ENCODE peak calls at places on chromosomes 3 and 15, in five cellular contexts. One of them, this sample, is unnamed.

GRCh38 chr3:47024932-47025331 is 45.5 kb downstream of the NBEAL2 start:
- DNase-seq in transverse colon: no peak
- DNase-seq in ovary: no peak
- DNase-seq in HCT116: no peak
- DNase-seq in tibial nerve: no peak
- DNase-seq in this sample: no peak

GRCh38 chr3:31066999-31067398 is 172.5 kb upstream of the GADL1 start:
- DNase-seq in transverse colon: no peak
- DNase-seq in ovary: no peak
- DNase-seq in tibial nerve: no peak
- DNase-seq in HCT116: no peak
- DNase-seq in this sample: peak

GRCh38 chr15:85646538-85647091 is 148.1 kb downstream of the KLHL25 start:
- DNase-seq in HCT116: no peak
- DNase-seq in tibial nerve: no peak
- DNase-seq in ovary: no peak
- DNase-seq in transverse colon: no peak
- DNase-seq in this sample: peak

GRCh38 chr3:38960953-38961622 is 90.7 kb downstream of the SCN11A start:
- DNase-seq in tibial nerve: no peak
- DNase-seq in transverse colon: peak
- DNase-seq in HCT116: peak
- DNase-seq in ovary: peak
- DNase-seq in this sample: peak

GRCh38 chr3:32419766-32420137 is 28.1 kb downstream of the CMTM7 start:
- DNase-seq in transverse colon: no peak
- DNase-seq in HCT116: no peak
- DNase-seq in ovary: no peak
- DNase-seq in tibial nerve: no peak
- DNase-seq in this sample: no peak

GRCh38 chr3:96712792-96713191 is 101.6 kb upstream of the EPHA6 start:
- DNase-seq in transverse colon: no peak
- DNase-seq in HCT116: no peak
- DNase-seq in ovary: no peak
- DNase-seq in tibial nerve: no peak
- DNase-seq in this sample: no peak

GRCh38 chr3:17070560-17070959 is 185.8 kb downstream of the PLCL2 start:
- DNase-seq in ovary: peak
- DNase-seq in HCT116: no peak
- DNase-seq in transverse colon: peak
- DNase-seq in tibial nerve: no peak
- DNase-seq in this sample: peak

GRCh38 chr15:67024322-67024997 is 40.9 kb upstream of the SMAD3 start:
- DNase-seq in tibial nerve: peak
- DNase-seq in HCT116: peak
- DNase-seq in ovary: peak
- DNase-seq in transverse colon: peak
- DNase-seq in this sample: peak

GRCh38 chr3:62374375-62374876 is 1.1 kb upstream of the FEZF2 start:
- DNase-seq in HCT116: no peak
- DNase-seq in ovary: no peak
- DNase-seq in tibial nerve: no peak
- DNase-seq in transverse colon: no peak
- DNase-seq in this sample: no peak

GRCh38 chr3:191499307-191500125 is 38.6 kb downstream of the PYDC2 start:
- DNase-seq in transverse colon: peak
- DNase-seq in tibial nerve: no peak
- DNase-seq in ovary: peak
- DNase-seq in HCT116: no peak
- DNase-seq in this sample: peak

GRCh38 chr15:68982002-68982401 is 32.5 kb upstream of the NOX5 start:
- DNase-seq in tibial nerve: no peak
- DNase-seq in transverse colon: no peak
- DNase-seq in ovary: no peak
- DNase-seq in HCT116: no peak
- DNase-seq in this sample: no peak

GRCh38 chr15:66706225-66706732 is 4.2 kb downstream of the SMAD6 start:
- DNase-seq in HCT116: no peak
- DNase-seq in ovary: peak
- DNase-seq in transverse colon: no peak
- DNase-seq in tibial nerve: no peak
- DNase-seq in this sample: no peak

GRCh38 chr15:22869856-22870255 is 31.4 kb downstream of the NIPA2 start:
- DNase-seq in ovary: no peak
- DNase-seq in HCT116: no peak
- DNase-seq in tibial nerve: no peak
- DNase-seq in transverse colon: no peak
- DNase-seq in this sample: no peak

GRCh38 chr15:69862540-69862939 is 235.2 kb downstream of the TLE3 start:
- DNase-seq in HCT116: no peak
- DNase-seq in tibial nerve: no peak
- DNase-seq in ovary: no peak
- DNase-seq in transverse colon: no peak
- DNase-seq in this sample: no peak

GRCh38 chr15:47691896-47692295 is 25.4 kb upstream of the SEMA6D start:
- DNase-seq in HCT116: no peak
- DNase-seq in tibial nerve: no peak
- DNase-seq in ovary: no peak
- DNase-seq in transverse colon: no peak
- DNase-seq in this sample: no peak

GRCh38 chr3:117011687-117012250 is 302.2 kb downstream of the TUSC7 start:
- DNase-seq in HCT116: no peak
- DNase-seq in transverse colon: no peak
- DNase-seq in ovary: no peak
- DNase-seq in tibial nerve: no peak
- DNase-seq in this sample: no peak

GRCh38 chr15:46502668-46503067 is 867.8 kb downstream of the SQOR start:
- DNase-seq in tibial nerve: no peak
- DNase-seq in HCT116: no peak
- DNase-seq in ovary: no peak
- DNase-seq in transverse colon: no peak
- DNase-seq in this sample: no peak

GRCh38 chr15:94075349-94075748 is 156.0 kb upstream of the MCTP2 start:
- DNase-seq in transverse colon: peak
- DNase-seq in tibial nerve: peak
- DNase-seq in HCT116: no peak
- DNase-seq in ovary: peak
- DNase-seq in this sample: no peak

GRCh38 chr3:9100132-9100894 is 137.0 kb upstream of the RAD18 start:
- DNase-seq in tibial nerve: no peak
- DNase-seq in transverse colon: no peak
- DNase-seq in HCT116: no peak
- DNase-seq in ovary: no peak
- DNase-seq in this sample: no peak

GRCh38 chr3:150146891-150147761 is 176.4 kb upstream of the PFN2 start:
- DNase-seq in transverse colon: peak
- DNase-seq in ovary: peak
- DNase-seq in HCT116: no peak
- DNase-seq in tibial nerve: no peak
- DNase-seq in this sample: peak

GRCh38 chr3:42043116-42043796 is 47.9 kb upstream of the TRAK1 start:
- DNase-seq in ovary: no peak
- DNase-seq in transverse colon: no peak
- DNase-seq in HCT116: no peak
- DNase-seq in tibial nerve: no peak
- DNase-seq in this sample: no peak

GRCh38 chr3:39166134-39166710 is 12.8 kb upstream of the CSRNP1 start:
- DNase-seq in tibial nerve: no peak
- DNase-seq in HCT116: no peak
- DNase-seq in transverse colon: no peak
- DNase-seq in ovary: no peak
- DNase-seq in this sample: peak

GRCh38 chr3:171183042-171183441 is 156.5 kb upstream of the SLC2A2 start:
- DNase-seq in tibial nerve: no peak
- DNase-seq in HCT116: no peak
- DNase-seq in ovary: no peak
- DNase-seq in transverse colon: no peak
- DNase-seq in this sample: no peak

DNA sequence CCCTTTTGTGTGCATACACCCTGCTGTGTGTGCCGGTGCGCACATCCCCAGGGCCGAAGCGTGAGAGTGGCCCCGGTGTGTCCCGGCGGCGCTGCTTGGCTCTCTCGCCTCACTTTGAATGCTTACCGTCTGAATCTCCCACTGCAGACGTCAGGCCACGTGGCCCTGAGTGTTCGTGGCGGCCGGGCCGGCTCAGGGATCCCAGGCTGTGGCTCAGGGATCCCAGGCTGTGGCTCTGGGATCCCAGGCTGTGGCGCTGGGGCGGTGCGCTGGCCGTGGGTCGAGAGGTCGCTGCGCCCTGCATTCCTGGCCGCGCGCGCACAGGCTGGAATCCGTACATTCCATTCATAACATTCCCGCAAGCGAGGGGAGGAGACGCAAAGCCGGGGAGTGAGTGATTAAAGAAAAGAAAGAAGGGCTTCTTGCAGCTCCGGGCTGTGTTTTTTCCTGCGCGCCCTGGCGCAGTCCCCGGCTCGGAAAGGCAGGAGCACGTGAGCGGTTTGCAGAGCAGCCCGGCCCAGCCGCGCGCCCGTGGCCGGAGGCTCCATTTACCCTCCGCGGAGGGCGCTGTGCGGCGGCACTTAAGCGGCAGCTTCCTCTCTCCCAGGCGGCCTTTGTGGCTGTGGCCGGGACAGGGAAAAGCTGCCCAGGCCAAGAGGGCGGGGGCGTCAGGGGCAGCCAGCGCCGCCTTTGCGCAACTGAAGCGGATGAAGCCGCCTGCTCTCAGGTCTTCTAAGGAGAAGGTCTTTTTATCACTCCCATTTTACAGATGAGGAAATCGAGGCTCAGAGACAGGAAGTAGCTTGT is 87.0 kb upstream of the ALDH1L1 start:
- DNase-seq in HCT116: peak
- DNase-seq in ovary: peak
- DNase-seq in tibial nerve: peak
- DNase-seq in transverse colon: peak
- DNase-seq in this sample: peak
- TF ChIP-seq POLR2A in HCT116: peak
- TF ChIP-seq POLR2A in ovary: peak
- TF ChIP-seq POLR2A in tibial nerve: no peak
- TF ChIP-seq POLR2A in transverse colon: no peak
- TF ChIP-seq POLR2A in this sample: no peak

GRCh38 chr3:196193738-196194541 is 17.3 kb downstream of the ZDHHC19 start:
- DNase-seq in HCT116: no peak
- DNase-seq in transverse colon: peak
- DNase-seq in tibial nerve: no peak
- DNase-seq in ovary: peak
- DNase-seq in this sample: no peak
- TF ChIP-seq POLR2A in HCT116: no peak
- TF ChIP-seq POLR2A in transverse colon: peak
- TF ChIP-seq POLR2A in tibial nerve: no peak
- TF ChIP-seq POLR2A in ovary: no peak
- TF ChIP-seq POLR2A in this sample: no peak

GRCh38 chr3:158108596-158108995 is 1.3 kb upstream of the RSRC1 start:
- DNase-seq in ovary: no peak
- DNase-seq in tibial nerve: no peak
- DNase-seq in HCT116: no peak
- DNase-seq in transverse colon: no peak
- DNase-seq in this sample: no peak

GRCh38 chr3:158109295-158109803 is 540 bp upstream of the RSRC1 start:
- DNase-seq in transverse colon: no peak
- DNase-seq in ovary: no peak
- DNase-seq in HCT116: no peak
- DNase-seq in tibial nerve: no peak
- DNase-seq in this sample: no peak

GRCh38 chr3:158110658-158111018 is 749 bp downstream of the RSRC1 start:
- DNase-seq in HCT116: no peak
- DNase-seq in tibial nerve: no peak
- DNase-seq in ovary: no peak
- DNase-seq in transverse colon: no peak
- DNase-seq in this sample: no peak

GRCh38 chr3:158111861-158112260 is 2.0 kb downstream of the RSRC1 start:
- DNase-seq in ovary: no peak
- DNase-seq in transverse colon: no peak
- DNase-seq in HCT116: no peak
- DNase-seq in tibial nerve: no peak
- DNase-seq in this sample: no peak

DNA sequence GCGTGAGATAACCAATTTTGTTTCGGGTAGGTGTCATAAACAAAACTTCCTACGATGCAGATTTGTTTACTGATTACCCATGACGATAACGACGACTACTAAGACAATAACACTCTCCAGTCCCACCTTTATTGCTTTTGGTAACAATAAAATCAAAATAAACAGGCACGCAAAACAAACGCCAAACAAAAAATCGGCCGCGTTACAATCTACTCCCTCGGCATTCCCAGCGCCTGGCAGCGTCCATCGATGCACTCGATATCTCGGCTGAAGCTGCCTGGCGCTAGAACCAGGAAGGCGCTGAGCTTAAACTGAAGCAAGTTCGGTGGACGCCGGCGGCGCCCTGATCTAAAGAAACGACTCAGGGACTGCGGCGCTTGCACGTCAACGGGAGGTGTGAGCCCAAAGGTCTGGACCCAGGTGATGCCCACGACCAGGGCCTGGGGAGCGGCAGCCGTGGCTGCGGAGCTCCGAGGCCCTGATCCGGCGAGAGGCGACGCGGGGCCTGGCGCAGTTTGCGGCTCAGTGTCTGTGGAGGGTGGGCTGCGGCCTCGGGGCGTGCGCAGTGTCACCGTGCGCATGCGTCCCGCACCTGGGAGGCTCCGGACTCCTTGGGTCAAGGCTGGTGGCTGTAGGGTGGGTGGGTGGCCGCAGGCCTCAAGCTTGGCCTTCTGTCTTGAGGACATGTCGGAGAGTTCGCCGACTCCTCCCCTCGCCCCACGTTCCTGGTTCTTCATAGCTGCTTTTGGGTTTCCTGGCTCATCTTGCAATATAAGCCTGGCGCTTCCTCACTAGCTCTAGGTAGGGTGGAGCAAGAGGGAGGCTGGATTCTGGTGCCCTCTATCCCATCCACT is at the start of gene RSRC1:
- DNase-seq in HCT116: peak
- DNase-seq in ovary: peak
- DNase-seq in tibial nerve: peak
- DNase-seq in transverse colon: peak
- DNase-seq in this sample: peak
- TF ChIP-seq POLR2A in HCT116: peak
- TF ChIP-seq POLR2A in ovary: no peak
- TF ChIP-seq POLR2A in tibial nerve: no peak
- TF ChIP-seq POLR2A in transverse colon: peak
- TF ChIP-seq POLR2A in this sample: peak

DNA sequence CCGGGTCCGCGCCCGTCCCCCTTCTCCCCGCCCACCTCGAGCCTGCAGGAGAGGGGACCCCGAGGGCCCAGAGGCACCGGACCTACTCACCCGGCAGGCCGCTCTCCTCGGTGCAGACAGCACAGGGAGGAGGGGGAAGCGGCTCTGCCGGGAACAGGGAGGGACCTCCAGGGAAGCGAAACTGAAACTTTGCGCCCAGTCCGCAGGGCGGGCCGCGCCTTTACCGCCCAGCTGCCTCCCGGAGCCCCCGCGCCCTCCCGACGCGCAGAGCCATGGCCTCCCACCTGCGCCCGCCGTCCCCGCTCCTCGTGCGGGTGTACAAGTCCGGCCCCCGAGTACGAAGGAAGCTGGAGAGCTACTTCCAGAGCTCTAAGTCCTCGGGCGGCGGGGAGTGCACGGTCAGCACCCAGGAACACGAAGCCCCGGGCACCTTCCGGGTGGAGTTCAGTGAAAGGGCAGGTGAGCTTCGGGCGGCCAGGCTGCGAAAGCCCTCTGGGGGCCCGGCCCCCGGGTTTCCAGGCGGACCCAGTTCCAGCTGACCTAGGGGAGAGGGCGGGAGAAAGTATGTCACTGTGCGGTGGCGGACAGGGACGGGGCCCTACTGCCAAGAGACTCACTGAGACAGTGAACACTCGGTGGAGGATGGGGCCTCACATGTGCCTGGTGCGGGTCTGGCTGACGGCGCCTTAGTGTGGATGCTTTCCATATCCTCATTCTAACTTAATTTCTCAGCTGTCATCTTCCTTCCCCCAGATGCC is at the start of the genes DTX3L and PARP9:
- DNase-seq in HCT116: no peak
- DNase-seq in transverse colon: peak
- DNase-seq in tibial nerve: peak
- DNase-seq in ovary: peak
- DNase-seq in this sample: peak
- TF ChIP-seq POLR2A in HCT116: peak
- TF ChIP-seq POLR2A in transverse colon: peak
- TF ChIP-seq POLR2A in tibial nerve: no peak
- TF ChIP-seq POLR2A in ovary: peak
- TF ChIP-seq POLR2A in this sample: peak